ENCODE peak calls at places on chromosomes 1 and 21, in seven cellular contexts. V is thyroid gland, U is mammary epithelial cell, I is mesenchymal stem cell, L is esophagus squamous epithelium, B is heart left ventricle, P is endodermal cell. G is an unnamed sample. For H3K4me1, the result is how much of the 10 kb centered on the place peaks cover.

GRCh38 chr1:209646558-209646957 is 5.7 kb downstream of the LAMB3 start:
- DNase-seq in U (no peak), B (no peak), V (no peak), P (peak), L (no peak), I (peak), G (no peak)

GRCh38 chr1:167833904-167834303 is 80.0 kb downstream of the ADCY10 start:
- DNase-seq in P (no peak), B (no peak), I (no peak), L (no peak), V (no peak), U (no peak), G (no peak)

GRCh38 chr1:25647863-25648262 is 31.3 kb downstream of the MAN1C1 start:
- DNase-seq in B (peak), U (no peak), P (no peak), I (no peak), V (no peak), L (no peak), G (peak)

GRCh38 chr1:42336978-42337377 is 1.9 kb upstream of the FOXJ3 start:
- DNase-seq in I (no peak), V (no peak), P (peak), B (no peak), U (no peak), L (no peak), G (no peak)

GRCh38 chr1:206826409-206826808 is 39.0 kb upstream of the IL20 start:
- DNase-seq in V (no peak), B (no peak), I (peak), L (no peak), U (peak), P (no peak), G (no peak)

GRCh38 chr1:15033264-15033663 is 120.3 kb upstream of the TMEM51 start:
- DNase-seq in P (no peak), U (peak), I (peak), L (no peak), B (no peak), V (no peak), G (no peak)

GRCh38 chr1:51960262-51960661 is 30.2 kb downstream of the RAB3B start:
- DNase-seq in I (no peak), U (no peak), L (no peak), B (no peak), V (no peak), P (peak), G (no peak)

GRCh38 chr1:31436596-31437432 is 23.8 kb downstream of the SERINC2 start:
- DNase-seq in B (no peak), U (no peak), L (no peak), V (no peak), I (no peak), P (no peak), G (no peak)

GRCh38 chr1:111463029-111463683 is 10.6 kb upstream of the C1orf162 start:
- DNase-seq in U (peak), V (no peak), B (no peak), P (no peak), L (no peak), I (peak), G (no peak)

GRCh38 chr1:29305943-29306342 is 69.6 kb downstream of the PTPRU start:
- DNase-seq in V (no peak), P (no peak), B (no peak), L (no peak), I (no peak), U (no peak), G (no peak)

GRCh38 chr1:111214086-111214801 is 13.3 kb upstream of the CHI3L2 start:
- DNase-seq in U (peak), V (no peak), I (no peak), P (no peak), B (no peak), L (no peak), G (no peak)

GRCh38 chr1:57423135-57424131 is at the start of gene DAB1:
- DNase-seq in L (no peak), V (no peak), B (peak), I (peak), U (peak), P (peak), G (peak)

GRCh38 chr1:48470506-48470905 is 1.5 kb downstream of the SPATA6 start:
- DNase-seq in U (peak), V (peak), I (peak), B (peak), L (no peak), P (peak), G (peak)

GRCh38 chr21:22125581-22125980 is 1127.4 kb downstream of the NCAM2 start:
- DNase-seq in B (no peak), I (no peak), L (no peak), U (no peak), P (no peak), V (no peak), G (no peak)

GRCh38 chr1:152622803-152623202 is at the start of gene LCE3A:
- DNase-seq in P (no peak), I (no peak), B (no peak), L (no peak), U (no peak), V (no peak), G (no peak)

GRCh38 chr21:25375675-25376074 is 231.6 kb downstream of the MRPL39 start:
- DNase-seq in U (no peak), P (no peak), V (no peak), L (no peak), I (no peak), B (no peak), G (no peak)

GRCh38 chr1:215710340-215710971 is 143.4 kb downstream of the KCTD3 start:
- DNase-seq in V (no peak), I (peak), L (no peak), P (peak), U (peak), B (no peak), G (peak)

GRCh38 chr1:85936470-85936869 is 220.1 kb downstream of the COL24A1 start:
- DNase-seq in I (no peak), L (no peak), V (peak), B (no peak), U (no peak), P (no peak), G (no peak)

GRCh38 chr1:172460901-172461315 is 17.0 kb upstream of the PIGC start:
- DNase-seq in L (no peak), V (no peak), P (no peak), U (no peak), B (no peak), I (no peak), G (no peak)

GRCh38 chr1:9629445-9630201 is 21.9 kb upstream of the PIK3CD start:
- DNase-seq in V (no peak), P (no peak), I (no peak), L (peak), U (no peak), B (peak), G (peak)

GRCh38 chr1:2429780-2430591 is 17.6 kb upstream of the PEX10 start:
- DNase-seq in L (no peak), U (no peak), P (peak), I (no peak), B (no peak), V (no peak), G (no peak)

DNA sequence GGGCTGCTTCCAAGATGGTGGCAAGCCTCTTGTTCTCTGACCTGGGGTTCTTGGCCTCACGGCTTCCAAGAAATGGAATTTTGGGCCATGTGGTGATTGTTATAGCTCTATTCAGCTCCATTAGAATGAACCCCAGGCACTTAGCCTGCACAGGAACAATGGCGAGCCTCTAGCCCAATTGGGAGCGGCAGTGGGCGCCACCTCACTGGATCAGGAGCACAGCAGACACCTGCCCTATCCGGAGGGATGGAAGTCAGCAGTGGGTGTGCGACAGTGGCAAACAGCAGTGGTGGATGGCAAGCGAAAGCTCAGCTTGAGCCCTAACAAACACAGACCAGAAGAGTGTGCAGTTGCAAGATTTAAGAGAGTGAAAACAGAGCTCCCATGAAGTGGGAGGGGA is 230.9 kb downstream of the GPR52 start:
- DNase-seq in I (no peak), B (no peak), L (no peak), P (no peak), V (no peak), U (no peak), G (no peak)
- H3K4me1 ChIP-seq in I (under half), B (under half), L (under half), P (under half), V (under half), U (under half), G (under half)

DNA sequence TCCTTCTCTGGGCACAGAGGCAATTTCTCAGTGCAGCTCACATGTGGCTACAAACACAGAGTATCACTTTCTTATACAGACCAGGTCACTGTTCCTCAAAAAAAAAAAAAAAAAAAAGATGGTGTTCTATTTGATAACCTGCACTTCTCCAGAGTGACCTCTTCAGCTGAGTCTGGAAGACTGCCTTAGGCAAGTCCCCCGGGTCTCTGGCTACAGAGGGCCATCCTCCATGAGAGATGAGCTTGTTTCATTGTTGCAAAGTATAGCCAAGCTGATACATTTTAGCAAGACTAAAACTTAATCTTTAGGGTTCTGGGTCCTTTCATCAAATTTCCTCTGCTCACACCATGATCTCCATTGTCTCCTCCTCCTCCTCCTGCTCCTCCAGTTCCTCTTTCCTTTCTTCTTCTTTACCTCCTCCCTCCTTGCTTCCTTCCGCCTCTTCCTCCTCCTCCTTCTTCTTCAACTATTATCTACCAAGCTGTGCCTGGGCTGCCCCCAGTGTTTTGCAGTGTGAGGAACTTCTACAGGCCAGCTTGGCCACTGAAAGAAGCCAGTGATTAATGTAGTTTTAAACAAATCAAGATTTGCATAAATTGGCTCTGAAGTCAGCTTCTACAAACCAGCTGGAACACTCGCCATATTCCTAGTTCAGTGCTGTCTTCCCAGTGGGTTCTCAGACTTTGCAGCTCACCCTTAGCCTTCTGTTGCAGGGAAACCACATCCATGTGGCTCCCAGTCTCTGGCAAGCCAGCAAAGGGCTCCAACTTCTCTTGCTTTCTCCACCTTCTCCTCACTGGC is 139.4 kb downstream of the RUNX1 start:
- DNase-seq in I (peak), B (no peak), V (no peak), L (no peak), P (no peak), U (no peak), G (peak)
- H3K4me1 ChIP-seq in I (under half), B (under half), V (under half), L (under half), P (under half), U (under half), G (under half)

DNA sequence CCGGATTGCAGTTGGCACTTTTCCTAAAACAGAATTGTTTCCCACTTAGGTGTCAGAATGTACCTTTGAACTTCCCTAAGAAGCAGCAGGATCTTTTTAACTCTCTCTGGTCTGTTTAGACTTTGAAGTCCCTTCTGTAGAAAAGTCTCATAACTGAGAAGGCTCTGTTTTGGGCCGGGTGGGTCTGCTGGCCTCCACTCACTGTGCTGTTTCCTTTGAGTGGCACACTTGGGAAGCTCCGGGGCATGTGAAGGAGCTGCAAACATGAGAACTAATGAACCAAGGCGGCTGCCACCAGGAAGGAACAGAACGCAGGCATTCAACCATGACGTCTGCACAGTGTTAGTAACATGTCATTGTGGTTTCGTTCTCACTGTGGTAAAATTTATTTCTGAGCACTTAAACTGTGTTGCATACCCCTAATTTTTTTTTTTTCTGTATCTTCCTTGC is 19.5 kb upstream of the NCMAP start:
- DNase-seq in I (peak), U (no peak), P (no peak), B (no peak), V (peak), L (no peak), G (peak)
- H3K4me1 ChIP-seq in I (under half), U (under half), P (under half), B (under half), V (under half), L (under half), G (under half)

GRCh38 chr1:55287732-55288131 is 72.6 kb upstream of the USP24 start:
- DNase-seq in U (no peak), B (no peak), V (no peak), P (no peak), I (no peak), L (no peak), G (no peak)

GRCh38 chr1:55285849-55286248 is 70.7 kb upstream of the USP24 start:
- DNase-seq in V (no peak), U (peak), B (no peak), P (no peak), I (no peak), L (no peak), G (no peak)

GRCh38 chr1:55282058-55282457 is 66.9 kb upstream of the USP24 start:
- DNase-seq in B (no peak), I (no peak), P (no peak), U (no peak), V (no peak), L (no peak), G (no peak)

GRCh38 chr1:55286851-55287602 is 71.9 kb upstream of the USP24 start:
- DNase-seq in P (no peak), L (no peak), V (no peak), B (no peak), U (no peak), I (peak), G (no peak)

GRCh38 chr1:55284856-55285255 is 69.7 kb upstream of the USP24 start:
- DNase-seq in L (no peak), P (peak), V (peak), B (no peak), I (peak), U (peak), G (peak)
- H3K4me1 ChIP-seq in L (under half), P (under half), V (under half), B (under half), I (under half), U (under half), G (under half)